ENCODE peak calls at places on chromosome 17, in five cellular contexts. V, F, Y, S and E are unnamed samples. For H3K27me3, the result is how much of the 10 kb centered on the place peaks cover.

GRCh38 chr17:55335625-55336024 is 70.9 kb downstream of the HLF start:
- DNase-seq in V (no peak), F (no peak), Y (no peak), S (no peak), E (no peak)

GRCh38 chr17:80454557-80455327 is 21.7 kb downstream of the NPTX1 start:
- DNase-seq in V (peak), F (peak), Y (peak), S (peak), E (peak)

GRCh38 chr17:73352261-73352660 is 40.5 kb upstream of the CDC42EP4 start:
- DNase-seq in V (no peak), F (no peak), Y (no peak), S (no peak), E (no peak)

GRCh38 chr17:59126809-59127417 is 20.2 kb upstream of the TRIM37 start:
- DNase-seq in V (no peak), F (no peak), Y (no peak), S (no peak), E (no peak)

GRCh38 chr17:7842950-7843535 is 9.0 kb downstream of the KDM6B start:
- DNase-seq in V (peak), F (peak), Y (peak), S (peak), E (peak)

GRCh38 chr17:80861892-80862291 is 129.7 kb upstream of the CHMP6 start:
- DNase-seq in V (no peak), F (no peak), Y (peak), S (peak), E (no peak)

GRCh38 chr17:67488161-67488560 is 111.1 kb downstream of the PITPNC1 start:
- DNase-seq in V (peak), F (no peak), Y (no peak), S (no peak), E (no peak)

GRCh38 chr17:48835971-48836370 is 5.1 kb downstream of the CALCOCO2 start:
- DNase-seq in V (no peak), F (no peak), Y (no peak), S (no peak), E (peak)

GRCh38 chr17:12789976-12790805 is 893 bp downstream of the ARHGAP44 start:
- DNase-seq in V (peak), F (no peak), Y (peak), S (no peak), E (no peak)

GRCh38 chr17:62801553-62801952 is 6.6 kb downstream of the MARCHF10 start:
- DNase-seq in V (no peak), F (no peak), Y (no peak), S (no peak), E (no peak)

GRCh38 chr17:6456321-6456720 is 12.1 kb downstream of the PIMREG start:
- DNase-seq in V (no peak), F (no peak), Y (no peak), S (no peak), E (no peak)

GRCh38 chr17:29933379-29933778 is 3.4 kb upstream of the SSH2 start:
- DNase-seq in V (no peak), F (no peak), Y (peak), S (peak), E (no peak)

GRCh38 chr17:16477255-16477654 is 14.7 kb downstream of the LRRC75A start:
- DNase-seq in V (no peak), F (no peak), Y (peak), S (peak), E (no peak)

GRCh38 chr17:21214777-21215541 is 998 bp upstream of the TMEM11 start:
- DNase-seq in V (no peak), F (no peak), Y (peak), S (peak), E (peak)

GRCh38 chr17:79650283-79650682 is 39.4 kb upstream of the RBFOX3 start:
- DNase-seq in V (no peak), F (no peak), Y (no peak), S (no peak), E (no peak)

GRCh38 chr17:5100832-5101231 is 10.8 kb downstream of the ZNF232 start:
- DNase-seq in V (no peak), F (no peak), Y (no peak), S (no peak), E (no peak)

GRCh38 chr17:64694207-64694606 is 32.1 kb upstream of the SMURF2 start:
- DNase-seq in V (peak), F (peak), Y (peak), S (peak), E (peak)

GRCh38 chr17:19507673-19508326 is 25.9 kb upstream of the SLC47A1 start:
- DNase-seq in V (peak), F (peak), Y (peak), S (peak), E (peak)

GRCh38 chr17:82059272-82060000 is 6.2 kb downstream of the DUS1L start:
- DNase-seq in V (no peak), F (no peak), Y (no peak), S (no peak), E (no peak)

GRCh38 chr17:34306466-34306865 is 12.8 kb upstream of the CCL8 start:
- DNase-seq in V (no peak), F (no peak), Y (peak), S (peak), E (no peak)

GRCh38 chr17:65987988-65988387 is 203.9 kb downstream of the CEP112 start:
- DNase-seq in V (no peak), F (no peak), Y (peak), S (peak), E (peak)

GRCh38 chr17:75877752-75878173 is 618 bp downstream of the TRIM47 start:
- DNase-seq in V (peak), F (peak), Y (peak), S (peak), E (peak)

GRCh38 chr17:55726440-55726839 is 3.8 kb upstream of the TMEM100 start:
- DNase-seq in V (no peak), F (peak), Y (peak), S (peak), E (no peak)

DNA sequence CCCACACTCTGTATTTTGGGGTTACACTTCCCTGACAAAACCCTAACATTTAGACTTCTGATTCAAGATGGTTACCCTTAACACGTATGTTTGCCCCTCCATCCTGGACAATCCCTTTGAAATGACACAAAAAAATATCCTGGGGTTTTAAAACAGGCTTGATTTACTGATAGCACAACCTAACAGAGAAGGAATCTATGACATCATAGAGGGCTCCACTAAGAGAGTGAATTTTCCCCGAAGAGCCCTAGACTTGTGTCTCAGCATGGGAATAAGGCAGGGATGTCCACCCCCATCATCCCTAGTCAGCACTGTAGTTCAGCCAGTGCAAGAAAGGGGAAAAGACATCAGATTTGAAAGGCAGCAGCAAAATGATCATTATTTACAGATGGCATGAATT is 15.8 kb upstream of the SRCIN1 start:
- DNase-seq in V (no peak), F (no peak), Y (no peak), S (no peak), E (no peak)
- H3K27me3 ChIP-seq in V (half or more), F (under half), Y (under half), S (under half), E (under half)

DNA sequence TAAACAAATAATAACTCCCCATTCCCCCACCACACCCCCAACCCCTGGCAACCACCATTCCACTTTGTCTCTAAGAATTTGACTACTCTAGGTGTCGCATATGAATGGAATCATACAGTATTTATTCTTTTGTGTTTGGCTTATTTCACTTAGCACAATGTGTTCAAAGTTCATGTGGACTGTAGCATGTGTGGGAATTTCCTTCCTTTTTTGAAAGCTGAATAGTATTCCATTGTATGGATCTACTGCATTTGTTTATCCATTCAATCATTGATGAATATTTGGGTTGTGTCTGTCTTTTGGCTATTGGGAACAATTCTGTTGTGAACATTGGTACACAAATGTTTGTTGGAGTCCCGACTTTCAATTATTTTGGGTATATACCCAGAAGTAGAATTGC is 3.3 kb upstream of the ACSF2 start:
- DNase-seq in V (no peak), F (no peak), Y (no peak), S (no peak), E (no peak)
- H3K4me3 ChIP-seq in V (no peak), F (no peak), Y (no peak), S (no peak), E (no peak)

GRCh38 chr17:40372031-40372430 is 7.5 kb upstream of the GJD3 start:
- DNase-seq in V (no peak), F (no peak), Y (no peak), S (no peak), E (no peak)
- H3K27me3 ChIP-seq in V (under half), F (under half), Y (under half), S (under half), E (under half)

DNA sequence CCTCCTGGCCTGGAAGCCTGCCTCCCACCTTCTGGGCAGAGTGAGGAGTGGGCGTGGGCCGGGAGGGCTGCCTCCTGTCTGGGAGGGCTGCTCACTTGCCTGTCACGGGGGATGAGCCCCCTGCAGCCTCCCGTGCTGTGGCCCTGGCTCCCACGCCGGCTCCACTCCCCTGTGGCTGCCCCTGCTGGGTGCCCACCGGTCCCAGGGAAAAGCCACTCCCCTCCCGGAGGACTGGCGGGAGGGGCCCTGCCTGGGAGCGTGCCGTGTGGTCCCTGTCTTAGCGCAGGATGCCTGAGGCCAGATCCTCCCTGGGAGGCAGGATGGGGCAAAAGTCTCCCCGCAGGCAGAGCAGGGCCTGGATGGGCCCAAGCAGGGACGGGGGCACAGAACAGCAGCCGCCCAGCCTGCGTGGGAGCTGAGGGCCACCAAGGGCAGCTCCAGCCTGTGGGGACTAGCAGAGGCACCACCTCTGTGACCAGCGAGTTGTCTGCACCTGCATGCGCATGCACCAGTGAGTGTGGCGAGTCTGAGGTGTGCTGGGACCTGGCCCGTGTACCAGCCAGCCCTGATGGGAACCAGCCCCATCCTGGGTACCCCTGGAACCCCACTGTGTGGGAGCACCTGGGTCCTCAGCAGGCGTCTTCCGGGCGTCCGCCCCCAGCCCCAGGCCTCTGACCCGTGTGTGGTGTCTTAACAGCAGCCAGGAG is 339.9 kb downstream of the SEC14L1 start:
- DNase-seq in V (no peak), F (no peak), Y (no peak), S (no peak), E (no peak)
- H3K4me3 ChIP-seq in V (no peak), F (no peak), Y (no peak), S (no peak), E (no peak)

GRCh38 chr17:36463916-36464764 is 22.3 kb upstream of the ZNHIT3 start:
- DNase-seq in V (peak), F (no peak), Y (peak), S (peak), E (peak)
- H3K27me3 ChIP-seq in V (half or more), F (under half), Y (under half), S (under half), E (half or more)

GRCh38 chr17:27294689-27295630 is 1.0 kb downstream of the WSB1 start:
- DNase-seq in V (no peak), F (peak), Y (peak), S (peak), E (peak)

GRCh38 chr17:27295945-27296344 is 2.0 kb downstream of the WSB1 start:
- DNase-seq in V (no peak), F (no peak), Y (no peak), S (no peak), E (no peak)

GRCh38 chr17:27290916-27291598 is 2.9 kb upstream of the WSB1 start:
- DNase-seq in V (no peak), F (no peak), Y (no peak), S (no peak), E (no peak)

GRCh38 chr17:27293898-27294688 is at the start of gene WSB1:
- DNase-seq in V (peak), F (peak), Y (peak), S (peak), E (peak)

GRCh38 chr17:27293359-27293897 is 486 bp upstream of the WSB1 start:
- DNase-seq in V (no peak), F (no peak), Y (no peak), S (no peak), E (no peak)
- H3K4me3 ChIP-seq in V (peak), F (peak), Y (peak), S (peak), E (peak)

GRCh38 chr17:45955326-45955725 is 43.7 kb upstream of the STH start:
- DNase-seq in V (no peak), F (no peak), Y (no peak), S (no peak), E (no peak)
- H3K27me3 ChIP-seq in V (under half), F (under half), Y (under half), S (under half), E (under half)